ENCODE peak calls at places on chromosomes 12 and 14, in four cellular contexts. B is neuronal stem cell, N is H9, F is mesendoderm. T is an unnamed sample.

GRCh38 chr12:76820888-76821482 is 57.1 kb downstream of the ZDHHC17 start:
- DNase-seq in F (peak; percentile 72), B (peak; percentile 5), N (peak; percentile 59), T (peak; percentile 47)

GRCh38 chr14:23131482-23131881 is 12.4 kb upstream of the CEBPE start:
- DNase-seq in B (no peak), F (no peak), N (no peak), T (no peak)

GRCh38 chr12:1594295-1595025 is at the start of gene FBXL14:
- DNase-seq in N (peak; percentile 95), F (peak; percentile 92), B (peak; percentile 89), T (peak; percentile 79)

GRCh38 chr12:93502802-93503623 is 35.7 kb downstream of the MRPL42 start:
- DNase-seq in B (peak; percentile 21), F (peak; percentile 51), N (no peak), T (peak; percentile 48)

GRCh38 chr12:124953689-124954405 is 35.1 kb downstream of the DHX37 start:
- DNase-seq in N (no peak), F (no peak), B (no peak), T (no peak)

GRCh38 chr14:51453869-51454268 is 197.8 kb upstream of the FRMD6 start:
- DNase-seq in B (no peak), N (no peak), F (no peak), T (no peak)

GRCh38 chr12:120720234-120720968 is 5.2 kb upstream of the ACADS start:
- DNase-seq in F (no peak), B (no peak), N (no peak), T (peak; percentile 71)

GRCh38 chr14:23071244-23071974 is 14.1 kb upstream of the CDH24 start:
- DNase-seq in B (peak; percentile 82), F (peak; percentile 99), N (peak; percentile 94), T (peak; percentile 94)

GRCh38 chr14:105629886-105630215 is 103.5 kb downstream of the TMEM121 start:
- DNase-seq in F (no peak), N (no peak), B (no peak), T (no peak)

GRCh38 chr12:66823857-66824570 is 145.1 kb upstream of the GRIP1 start:
- DNase-seq in N (no peak), F (peak; percentile 59), B (no peak), T (no peak)

GRCh38 chr14:54597795-54598443 is 31.0 kb downstream of the SAMD4A start:
- DNase-seq in B (no peak), N (no peak), F (peak; percentile 48), T (peak; percentile 70)

GRCh38 chr12:100375023-100375737 is 18.3 kb downstream of the SLC17A8 start:
- DNase-seq in F (no peak), N (no peak), B (no peak), T (peak; percentile 16)

GRCh38 chr14:80315681-80316080 is 104.4 kb upstream of the DIO2 start:
- DNase-seq in N (no peak), B (no peak), F (peak; percentile 77), T (peak; percentile 42)

GRCh38 chr12:120439646-120440247 is 1.8 kb downstream of the COX6A1 start:
- DNase-seq in N (peak; percentile 85), F (peak; percentile 85), B (peak; percentile 59), T (peak; percentile 54)

GRCh38 chr14:74081491-74081890 is 2.8 kb downstream of the ALDH6A1 start:
- DNase-seq in B (no peak), F (no peak), N (no peak), T (no peak)

GRCh38 chr12:57145460-57146059 is 1.9 kb downstream of the LRP1-AS start:
- DNase-seq in N (no peak), B (no peak), F (no peak), T (no peak)

GRCh38 chr12:126182619-126183236 is 1117.5 kb downstream of the AACS start:
- DNase-seq in F (no peak), N (no peak), B (no peak), T (no peak)

GRCh38 chr14:39491134-39491541 is 58.9 kb upstream of the FBXO33 start:
- DNase-seq in F (peak; percentile 55), B (no peak), N (no peak), T (peak; percentile 52)

GRCh38 chr12:130161261-130162231 is 718 bp upstream of the FZD10 start:
- DNase-seq in B (peak; percentile 59), F (peak; percentile 76), N (peak; percentile 89), T (no peak)

GRCh38 chr14:66099931-66100330 is 386.2 kb upstream of the CCDC196 start:
- DNase-seq in N (no peak), F (no peak), B (no peak), T (no peak)

GRCh38 chr12:46650688-46651087 is 175.1 kb downstream of the SLC38A4 start:
- DNase-seq in B (no peak), F (no peak), N (no peak), T (no peak)

GRCh38 chr14:100439781-100440180 is 116.6 kb downstream of the SLC25A47 start:
- DNase-seq in F (no peak), B (no peak), N (no peak), T (no peak)

GRCh38 chr12:87332987-87333761 is 696.0 kb downstream of the C12orf50 start:
- DNase-seq in N (no peak), F (no peak), B (no peak), T (peak; percentile 10)

GRCh38 chr12:68538722-68539614 is 71.7 kb upstream of the RAP1B start:
- DNase-seq in B (no peak), F (peak; percentile 87), N (peak; percentile 82), T (peak; percentile 26)

DNA sequence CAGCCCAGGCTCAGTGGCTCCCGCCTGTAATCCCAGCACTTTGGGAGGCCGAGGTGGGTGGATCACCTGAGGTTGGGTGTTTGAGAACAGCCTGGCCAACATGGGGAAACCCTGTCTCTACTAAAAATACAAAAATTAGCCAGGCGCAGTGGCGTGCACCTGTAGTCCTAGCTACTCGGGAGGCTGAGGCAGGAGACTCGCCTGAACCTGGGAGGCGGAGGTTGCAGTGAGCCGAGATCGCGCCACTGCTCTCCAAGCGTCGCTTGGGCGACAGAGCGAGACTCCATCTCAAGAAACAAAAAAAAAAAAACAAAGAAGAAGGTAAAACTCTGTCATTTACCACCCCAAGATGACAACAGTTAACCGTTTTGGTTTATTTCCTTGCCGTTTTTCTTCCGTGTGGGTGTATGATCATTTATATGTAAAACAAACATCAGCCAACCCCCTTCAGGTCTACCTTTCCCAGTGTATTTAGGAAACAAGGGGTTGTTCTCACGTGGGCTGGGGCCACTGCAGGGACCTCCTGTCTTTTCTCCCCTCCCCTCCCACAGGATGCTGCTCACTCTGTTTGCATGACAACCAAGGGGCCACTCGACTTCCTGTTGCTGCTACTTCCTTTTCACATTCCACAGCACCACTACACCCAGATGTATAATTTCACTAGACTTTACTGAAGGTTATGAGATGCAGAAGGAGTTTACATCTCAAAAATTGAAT is 13.6 kb downstream of the TTC9 start:
- DNase-seq in N (peak; percentile 85), B (no peak), F (peak; percentile 85), T (no peak)
- H4K8ac ChIP-seq in N (no peak overlapping the region), B (no peak overlapping the region), F (no peak overlapping the region), T (no peak overlapping the region)

DNA sequence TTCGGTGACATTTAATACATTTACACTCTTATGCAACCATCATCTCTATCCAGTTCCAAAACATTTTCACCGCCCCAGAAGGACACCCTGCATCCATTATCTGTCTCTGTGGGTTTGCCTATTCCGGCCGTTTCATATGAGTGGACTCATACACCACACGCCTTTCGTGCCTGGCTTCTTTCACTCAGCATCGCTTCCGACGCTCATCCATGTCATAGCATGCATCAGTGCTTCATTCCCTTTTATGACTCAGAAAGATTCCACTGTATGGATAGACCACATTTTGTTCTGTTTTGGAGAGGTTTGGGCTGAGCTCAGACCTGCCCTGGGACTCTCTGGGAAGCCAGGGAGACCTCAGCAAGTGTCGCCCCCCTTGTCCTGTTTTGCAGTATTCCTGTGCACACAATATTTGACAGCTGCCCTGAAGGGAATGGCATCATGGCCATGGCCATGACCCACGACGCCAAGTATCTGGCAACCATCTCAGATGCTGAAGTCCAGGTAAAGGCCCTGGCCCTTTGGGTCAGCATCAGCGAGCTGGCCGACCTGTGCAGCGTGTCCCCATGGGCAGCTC is 23.8 kb downstream of the CFAP251 start:
- DNase-seq in B (no peak), N (no peak), F (no peak), T (peak; percentile 86)
- H4K8ac ChIP-seq in B (no peak overlapping the region), N (no peak overlapping the region), F (no peak overlapping the region), T (peak overlapping the region; percentile 22)

DNA sequence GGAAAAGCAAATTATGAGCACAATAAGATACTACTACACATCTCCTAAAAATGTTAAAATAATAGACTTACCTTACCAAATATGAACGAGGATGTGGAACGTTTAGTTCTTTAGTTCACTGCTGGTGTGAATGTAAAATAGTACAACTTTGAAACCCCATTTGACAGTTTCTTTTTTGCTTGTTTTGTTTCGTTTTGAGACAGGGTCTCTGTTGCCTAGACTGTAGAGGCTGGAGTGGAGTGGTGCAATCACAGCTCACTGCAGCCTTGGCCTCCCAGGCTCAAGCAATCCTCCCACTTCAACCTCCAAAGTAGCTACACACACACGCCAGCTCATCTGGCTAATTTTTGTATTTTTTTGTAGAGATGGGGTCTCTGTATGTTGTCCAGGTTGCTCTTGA is 136.4 kb upstream of the FAR2 start:
- DNase-seq in B (no peak), F (no peak), N (no peak), T (no peak)
- H4K8ac ChIP-seq in B (no peak overlapping the region), F (no peak overlapping the region), N (no peak overlapping the region), T (no peak overlapping the region)

GRCh38 chr12:16949351-16949750 is 343.4 kb upstream of the LMO3 start:
- DNase-seq in N (no peak), B (peak; percentile 15), F (no peak), T (no peak)
- H4K8ac ChIP-seq in N (no peak overlapping the region), B (no peak overlapping the region), F (no peak overlapping the region), T (no peak overlapping the region)

GRCh38 chr12:51392556-51393237 is 1.5 kb upstream of the GALNT6 start:
- DNase-seq in B (peak; percentile 24), F (peak; percentile 81), N (peak; percentile 71), T (no peak)

GRCh38 chr12:51389302-51389999 is 1.8 kb downstream of the GALNT6 start:
- DNase-seq in F (no peak), B (no peak), N (no peak), T (peak; percentile 93)

GRCh38 chr12:51390457-51391046 is 654 bp downstream of the GALNT6 start:
- DNase-seq in N (no peak), B (no peak), F (no peak), T (no peak)

GRCh38 chr12:51388826-51389225 is 2.4 kb downstream of the GALNT6 start:
- DNase-seq in N (no peak), B (no peak), F (no peak), T (no peak)

DNA sequence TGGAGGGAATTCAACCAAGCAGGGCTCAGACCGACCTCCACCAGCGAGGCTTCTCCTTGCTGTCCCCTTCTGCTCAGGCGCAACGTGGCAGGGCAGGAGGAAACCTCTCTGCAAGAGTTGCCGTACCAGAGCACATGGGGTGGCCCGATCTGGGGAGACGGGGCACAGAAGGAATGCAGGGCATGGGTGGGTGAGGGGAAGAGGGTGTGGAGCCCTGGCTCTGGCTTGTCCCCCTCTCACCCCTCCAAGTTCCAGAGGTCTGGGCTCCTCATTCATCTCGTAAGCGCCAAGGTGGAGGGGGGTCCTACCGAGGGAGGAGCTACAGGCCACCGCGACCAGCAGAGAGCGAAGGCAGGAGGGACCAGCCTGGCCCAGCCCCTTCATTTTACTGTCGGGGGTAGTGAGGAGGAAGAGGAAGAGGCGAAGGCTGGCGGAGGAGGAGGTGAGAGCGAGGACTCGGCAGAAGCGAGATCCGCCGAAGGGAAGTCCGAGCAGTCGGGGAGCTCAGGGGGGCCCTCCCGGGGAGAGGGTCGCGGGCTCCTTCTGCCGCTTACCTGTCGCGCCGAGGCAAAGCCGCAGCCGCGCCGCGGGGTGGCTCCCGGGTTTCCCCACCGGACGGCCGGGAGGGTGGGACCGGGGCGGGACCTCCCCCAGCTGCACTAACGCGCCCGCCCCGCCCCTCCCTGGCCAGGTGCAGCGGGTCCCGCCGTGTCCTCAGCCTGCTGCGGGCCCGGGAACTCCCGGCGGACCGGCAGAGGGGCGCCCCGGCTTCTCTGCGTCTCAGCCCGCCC is at the start of gene GALNT6:
- DNase-seq in F (peak; percentile 86), B (peak; percentile 17), N (peak; percentile 92), T (no peak)
- H4K8ac ChIP-seq in F (no peak within 1 kb of the TSS), B (no peak within 1 kb of the TSS), N (no peak within 1 kb of the TSS), T (peak within 1 kb of the TSS; percentile 82)

T was measured in IMR-90.